ENCODE peak calls at places on chromosome 20, in nine cellular contexts. V is cardiac fibroblast, N is fibroblast of villous mesenchyme, Q is endothelial cell of umbilical vein, M is breast epithelium, C is stomach, Y is right atrium auricular region, T is coronary artery, G is AG04449. F is an unnamed sample.

GRCh38 chr20:51365670-51366069 is 176.8 kb downstream of the NFATC2 start:
- DNase-seq in V (peak), Y (no peak), N (peak), Q (no peak), M (no peak), T (no peak), G (peak), C (no peak), F (no peak)

GRCh38 chr20:44198872-44199271 is 11.7 kb downstream of the OSER1 start:
- DNase-seq in N (no peak), C (no peak), T (no peak), V (no peak), Y (peak), M (no peak), G (no peak), Q (no peak), F (no peak)

GRCh38 chr20:3404402-3404801 is 3.1 kb downstream of the DNAAF9 start:
- DNase-seq in G (no peak), M (no peak), V (no peak), N (no peak), T (no peak), C (no peak), Q (peak), Y (no peak), F (no peak)

GRCh38 chr20:57089701-57090144 is 176.7 kb downstream of the BMP7 start:
- DNase-seq in T (no peak), M (peak), N (peak), C (peak), G (no peak), Q (peak), V (peak), Y (no peak), F (no peak)

GRCh38 chr20:14928083-14928482 is 590.7 kb upstream of the FLRT3 start:
- DNase-seq in T (no peak), Q (no peak), Y (no peak), C (no peak), G (no peak), N (no peak), M (no peak), V (peak), F (no peak)

GRCh38 chr20:24033151-24033550 is 44.6 kb upstream of the GGTLC1 start:
- DNase-seq in N (no peak), T (no peak), Y (no peak), M (no peak), V (no peak), Q (no peak), G (no peak), C (no peak), F (no peak)

GRCh38 chr20:3896302-3896701 is 7.1 kb downstream of the PANK2 start:
- DNase-seq in M (no peak), T (no peak), G (no peak), N (peak), C (no peak), Q (peak), V (peak), Y (no peak), F (no peak)

GRCh38 chr20:33790571-33790970 is 20.6 kb upstream of the CHMP4B start:
- DNase-seq in V (no peak), Y (no peak), M (peak), T (no peak), C (peak), Q (no peak), N (no peak), G (no peak), F (no peak)

GRCh38 chr20:35901678-35902544 is 52.4 kb downstream of the SCAND1 start:
- DNase-seq in C (no peak), G (peak), N (peak), Q (peak), V (peak), M (no peak), T (no peak), Y (no peak), F (no peak)

GRCh38 chr20:59495166-59495565 is 109.2 kb upstream of the PHACTR3 start:
- DNase-seq in N (no peak), G (no peak), Y (no peak), Q (no peak), M (no peak), V (no peak), T (no peak), C (no peak), F (no peak)

GRCh38 chr20:48697845-48698491 is 129.8 kb downstream of the PREX1 start:
- DNase-seq in Y (no peak), T (peak), C (peak), V (peak), M (peak), G (no peak), N (peak), Q (peak), F (no peak)

GRCh38 chr20:49276895-49277785 is 717 bp downstream of the ZNFX1 start:
- DNase-seq in T (peak), M (peak), N (no peak), V (no peak), Q (no peak), Y (peak), G (no peak), C (no peak), F (no peak)

GRCh38 chr20:40690836-40691565 is 2.0 kb upstream of the MAFB start:
- DNase-seq in T (no peak), Y (no peak), V (no peak), M (no peak), C (no peak), G (no peak), N (no peak), Q (no peak), F (no peak)

GRCh38 chr20:13288357-13288756 is 67.3 kb downstream of the ISM1 start:
- DNase-seq in N (no peak), V (no peak), Q (no peak), C (no peak), G (no peak), Y (no peak), T (no peak), M (no peak), F (no peak)

GRCh38 chr20:47361268-47361665 is 4.8 kb upstream of the ZMYND8 start:
- DNase-seq in C (no peak), V (no peak), N (no peak), Y (no peak), M (no peak), G (no peak), T (no peak), Q (peak), F (no peak)

GRCh38 chr20:32315399-32315798 is 37.9 kb downstream of the KIF3B start:
- DNase-seq in G (no peak), M (no peak), N (no peak), T (no peak), Q (no peak), Y (no peak), V (no peak), C (no peak), F (no peak)

GRCh38 chr20:461254-462198 is 807 bp downstream of the TBC1D20 start:
- DNase-seq in G (no peak), C (peak), T (peak), Q (peak), Y (no peak), M (no peak), N (peak), V (peak), F (no peak)

GRCh38 chr20:6626805-6627204 is 140.7 kb upstream of the BMP2 start:
- DNase-seq in N (no peak), Y (no peak), T (no peak), C (no peak), G (no peak), Q (no peak), V (no peak), M (no peak), F (no peak)

GRCh38 chr20:25534845-25535244 is 50.5 kb downstream of the NINL start:
- DNase-seq in C (no peak), M (no peak), G (no peak), T (no peak), Q (no peak), V (no peak), N (no peak), Y (no peak), F (no peak)

GRCh38 chr20:25532971-25533391 is 52.4 kb downstream of the NINL start:
- DNase-seq in C (no peak), M (no peak), Q (peak), G (no peak), N (no peak), V (peak), T (no peak), Y (no peak), F (no peak)

GRCh38 chr20:25529295-25529951 is 55.9 kb downstream of the NINL start:
- DNase-seq in M (no peak), C (no peak), Y (no peak), Q (no peak), G (no peak), V (no peak), N (no peak), T (no peak), F (no peak)

GRCh38 chr20:25533920-25534700 is 51.2 kb downstream of the NINL start:
- DNase-seq in G (no peak), V (no peak), Q (peak), N (no peak), M (no peak), C (no peak), T (no peak), Y (no peak), F (no peak)

GRCh38 chr20:25532015-25532751 is 53.1 kb downstream of the NINL start:
- DNase-seq in M (no peak), T (no peak), N (no peak), Y (no peak), Q (peak), G (no peak), V (no peak), C (no peak), F (no peak)
- TF ChIP-seq CTCF in M (no peak), T (no peak), N (no peak), Y (no peak), Q (peak), G (no peak), V (no peak), C (no peak), F (no peak)

DNA sequence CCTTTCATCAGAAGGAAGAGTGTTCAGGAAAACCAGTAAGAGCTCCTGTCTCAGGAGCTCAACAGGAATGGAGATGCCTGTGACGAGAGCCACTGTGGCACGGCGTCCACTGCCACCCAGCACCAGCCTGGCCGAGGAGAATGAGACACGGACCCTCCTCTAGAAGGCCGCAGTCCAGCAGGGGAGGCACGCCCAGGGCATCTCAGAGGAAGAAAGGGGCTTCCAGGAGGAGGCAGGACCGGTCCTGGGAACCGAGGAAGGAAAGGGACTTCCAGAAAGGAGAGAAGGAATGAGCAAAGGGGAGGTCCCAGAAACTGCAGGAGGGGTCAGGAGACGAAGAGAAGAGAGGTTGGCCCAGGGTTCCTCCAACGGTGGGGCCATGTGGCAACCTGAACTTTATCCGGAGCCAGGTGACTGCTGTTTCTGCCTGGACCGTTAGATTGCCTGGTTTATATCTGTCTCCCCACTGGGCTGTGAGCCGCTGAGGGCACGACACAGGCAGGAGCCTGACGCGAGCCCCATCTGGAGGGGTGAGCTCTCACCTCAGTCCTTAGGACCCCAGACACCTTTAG is 26.8 kb downstream of the BFSP1 start:
- DNase-seq in T (no peak), Q (no peak), M (no peak), N (no peak), Y (no peak), V (no peak), C (no peak), G (no peak), F (no peak)
- H3K4me3 ChIP-seq in T (peak), Q (no peak), M (peak), N (peak), Y (peak), V (peak), C (peak), G (peak), F (peak)

GRCh38 chr20:53594068-53595017 is 704 bp upstream of the ZNF217 start:
- DNase-seq in T (peak), C (peak), Y (peak), V (peak), G (no peak), M (peak), Q (peak), N (peak), F (no peak)
- TF ChIP-seq CTCF in T (no peak), C (no peak), Y (peak), V (no peak), G (peak), M (no peak), Q (no peak), N (no peak), F (peak)

DNA sequence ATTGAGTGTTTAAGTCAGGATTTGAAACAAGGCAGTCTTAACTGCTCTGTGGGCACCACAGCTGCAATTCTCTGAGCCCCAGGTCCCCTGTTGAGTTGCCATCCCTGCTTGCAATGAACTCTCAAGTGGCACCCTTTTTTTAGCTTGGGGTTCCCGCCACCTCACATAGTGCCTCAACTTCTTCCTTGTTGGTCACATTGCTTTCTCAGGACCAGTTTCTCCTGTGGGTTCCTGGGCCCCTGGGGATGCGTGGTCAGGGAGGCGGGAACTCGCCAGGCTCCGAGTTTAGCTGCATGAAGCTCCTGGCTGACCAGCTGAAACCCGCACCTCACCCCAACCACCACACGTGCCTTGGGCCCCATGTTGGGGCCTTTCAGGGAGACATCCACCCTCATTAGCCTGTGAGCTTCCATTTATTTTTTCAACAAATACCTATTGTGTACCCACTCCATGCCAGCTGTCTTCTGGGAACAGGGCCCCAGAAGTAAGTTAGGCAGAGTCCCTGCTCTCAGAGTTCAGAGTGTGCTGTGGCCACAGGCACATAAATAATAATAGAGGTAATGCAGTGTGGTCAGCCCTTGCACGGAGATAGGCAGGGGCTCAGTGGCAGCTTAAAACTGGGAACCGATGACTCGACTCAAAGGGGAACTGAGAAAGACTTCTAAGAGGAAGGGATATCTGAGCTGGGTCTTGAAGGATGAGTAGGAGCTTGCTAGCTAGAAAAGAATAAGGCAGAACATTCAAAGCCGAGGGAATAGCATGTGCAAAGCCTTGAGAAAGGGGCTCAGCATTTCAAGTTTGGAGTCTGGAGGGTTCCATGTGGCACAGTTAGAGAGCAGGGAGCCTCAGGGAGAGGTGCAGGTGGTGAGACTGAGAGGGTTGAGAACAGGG is 33.9 kb upstream of the FAM83D start:
- DNase-seq in N (no peak), Y (no peak), Q (no peak), G (no peak), V (no peak), C (no peak), T (no peak), M (no peak), F (peak)
- H3K4me3 ChIP-seq in N (no peak), Y (no peak), Q (no peak), G (no peak), V (no peak), C (no peak), T (no peak), M (no peak), F (no peak)

DNA sequence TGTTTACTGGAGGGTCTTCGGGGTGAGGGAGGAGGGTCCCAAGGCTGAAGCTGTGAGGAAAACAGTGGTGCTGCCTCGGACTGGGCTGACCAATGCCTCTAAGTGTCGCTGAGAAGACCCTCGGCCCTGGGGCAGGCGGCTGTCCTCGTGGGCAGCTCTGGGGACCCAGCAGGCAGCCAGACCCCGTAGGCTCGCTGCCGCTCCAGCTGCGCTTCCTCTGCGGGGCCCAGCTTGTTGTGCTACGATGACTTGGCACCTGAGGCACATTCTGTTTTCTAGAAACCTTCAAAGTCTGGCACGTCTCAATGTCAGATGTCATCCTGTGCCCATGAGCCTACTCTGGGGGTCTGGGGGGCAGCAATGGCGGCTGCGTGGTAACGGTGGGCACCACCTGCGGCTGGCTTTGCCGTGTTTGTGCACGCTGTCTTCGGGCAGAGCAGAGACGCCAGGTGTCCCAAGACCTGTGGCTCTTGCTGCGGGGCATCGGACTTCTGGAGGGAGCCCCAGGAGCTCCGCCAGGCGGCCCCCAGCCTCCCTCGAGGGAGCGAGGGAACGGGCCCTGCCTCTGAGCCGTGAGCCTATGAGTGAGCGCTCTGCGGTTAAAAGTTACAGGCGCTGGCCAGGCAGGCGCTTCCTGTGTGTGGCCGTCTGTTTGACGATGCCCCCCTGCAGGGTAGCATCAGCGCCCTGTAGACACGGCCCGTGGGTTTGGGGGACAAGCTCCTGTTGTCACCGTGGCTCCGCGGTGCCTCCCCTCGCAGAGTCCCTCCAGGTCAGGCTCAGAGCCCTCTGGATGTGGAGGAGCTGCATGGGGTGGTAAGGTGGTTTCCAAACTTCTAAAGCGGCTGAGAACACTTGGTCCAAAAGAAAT is 6.8 kb downstream of the SLC17A9 start:
- DNase-seq in G (no peak), C (no peak), Q (no peak), M (no peak), T (no peak), Y (no peak), V (no peak), N (no peak), F (no peak)
- TF ChIP-seq CTCF in G (no peak), C (no peak), Q (no peak), M (no peak), T (no peak), Y (no peak), V (no peak), N (no peak), F (no peak)

F was measured in GM12864.